ENCODE peak calls at places on chromosomes 5 and 9, in four cellular contexts. One of them, this sample, is unnamed.

GRCh38 chr9:2486988-2487387 is 134.6 kb upstream of the VLDLR start:
- DNase-seq in vagina: no peak
- DNase-seq in heart left ventricle: no peak
- DNase-seq in HCT116: no peak
- DNase-seq in this sample: no peak

GRCh38 chr5:79030663-79031480 is 38.6 kb downstream of the DMGDH start:
- DNase-seq in vagina: no peak
- DNase-seq in heart left ventricle: no peak
- DNase-seq in HCT116: no peak
- DNase-seq in this sample: no peak

GRCh38 chr9:133759946-133760345 is 21.8 kb upstream of the SARDH start:
- DNase-seq in vagina: no peak
- DNase-seq in heart left ventricle: no peak
- DNase-seq in HCT116: no peak
- DNase-seq in this sample: no peak

GRCh38 chr5:6766558-6767191 is 53.4 kb downstream of the TENT4A start:
- DNase-seq in vagina: no peak
- DNase-seq in heart left ventricle: peak
- DNase-seq in HCT116: peak
- DNase-seq in this sample: peak

GRCh38 chr9:21015122-21015815 is 16.2 kb downstream of the HACD4 start:
- DNase-seq in vagina: no peak
- DNase-seq in heart left ventricle: no peak
- DNase-seq in HCT116: no peak
- DNase-seq in this sample: no peak

GRCh38 chr9:134751630-134752029 is 110.0 kb downstream of the COL5A1 start:
- DNase-seq in vagina: no peak
- DNase-seq in heart left ventricle: no peak
- DNase-seq in HCT116: no peak
- DNase-seq in this sample: no peak

GRCh38 chr5:61623401-61624069 is 291.5 kb downstream of the ZSWIM6 start:
- DNase-seq in vagina: peak
- DNase-seq in heart left ventricle: no peak
- DNase-seq in HCT116: no peak
- DNase-seq in this sample: no peak

GRCh38 chr9:19120846-19121245 is 6.4 kb downstream of the PLIN2 start:
- DNase-seq in vagina: no peak
- DNase-seq in heart left ventricle: no peak
- DNase-seq in HCT116: no peak
- DNase-seq in this sample: no peak

GRCh38 chr5:132838516-132839282 is 8.3 kb upstream of the SHROOM1 start:
- DNase-seq in vagina: no peak
- DNase-seq in heart left ventricle: no peak
- DNase-seq in HCT116: no peak
- DNase-seq in this sample: no peak

GRCh38 chr5:135026645-135027317 is 7.2 kb downstream of the PITX1 start:
- DNase-seq in vagina: no peak
- DNase-seq in heart left ventricle: no peak
- DNase-seq in HCT116: no peak
- DNase-seq in this sample: no peak

GRCh38 chr5:135029468-135030122 is 4.4 kb downstream of the PITX1 start:
- DNase-seq in vagina: no peak
- DNase-seq in heart left ventricle: no peak
- DNase-seq in HCT116: no peak
- DNase-seq in this sample: no peak

GRCh38 chr5:135027318-135027698 is 6.7 kb downstream of the PITX1 start:
- DNase-seq in vagina: no peak
- DNase-seq in heart left ventricle: no peak
- DNase-seq in HCT116: no peak
- DNase-seq in this sample: no peak

GRCh38 chr5:135028791-135029467 is 5.1 kb downstream of the PITX1 start:
- DNase-seq in vagina: no peak
- DNase-seq in heart left ventricle: no peak
- DNase-seq in HCT116: no peak
- DNase-seq in this sample: no peak

GRCh38 chr5:135027699-135028615 is 6.1 kb downstream of the PITX1 start:
- DNase-seq in vagina: no peak
- DNase-seq in heart left ventricle: no peak
- DNase-seq in HCT116: no peak
- DNase-seq in this sample: no peak
- TF ChIP-seq CTCF in vagina: no peak
- TF ChIP-seq CTCF in heart left ventricle: no peak
- TF ChIP-seq CTCF in HCT116: no peak
- TF ChIP-seq CTCF in this sample: no peak

GRCh38 chr5:107502711-107503110 is 168.0 kb downstream of the EFNA5 start:
- DNase-seq in vagina: no peak
- DNase-seq in heart left ventricle: no peak
- DNase-seq in HCT116: no peak
- DNase-seq in this sample: no peak
- H3K4me3 ChIP-seq in vagina: no peak
- H3K4me3 ChIP-seq in heart left ventricle: no peak
- H3K4me3 ChIP-seq in HCT116: no peak
- H3K4me3 ChIP-seq in this sample: no peak

DNA sequence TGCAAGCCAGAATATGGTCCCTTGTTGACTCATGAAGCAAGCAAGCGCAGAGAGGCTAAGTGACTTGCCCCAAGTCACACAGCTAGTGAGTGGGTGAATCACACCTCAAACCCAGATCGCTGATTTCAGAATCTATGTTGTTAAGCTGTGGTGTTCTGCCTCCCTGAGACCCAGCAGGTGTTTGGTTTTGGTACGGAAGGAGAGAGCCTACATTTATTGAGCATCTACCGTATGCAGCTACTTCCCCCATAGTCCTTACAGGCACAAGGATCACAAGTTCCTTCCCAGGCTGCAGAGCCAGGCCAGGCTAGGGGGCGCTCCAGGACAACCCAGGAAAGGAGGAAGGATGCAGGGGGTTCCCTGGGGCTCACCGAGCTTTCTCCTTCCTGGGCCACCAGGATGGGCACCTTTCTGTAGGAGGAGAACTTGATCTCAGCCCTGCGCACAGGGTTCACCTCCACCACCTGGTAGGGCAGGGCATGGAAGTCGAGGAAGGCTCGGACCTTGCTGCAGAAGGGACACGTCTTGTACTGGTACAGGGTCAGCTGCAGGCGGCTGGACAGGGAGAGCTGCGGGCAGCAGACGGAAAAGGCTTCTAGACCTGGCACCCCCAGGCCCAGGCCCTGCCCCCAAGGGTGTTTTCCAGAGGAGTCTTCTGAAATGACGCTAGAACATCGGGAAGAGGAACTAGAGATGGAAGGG is 2.5 kb downstream of the PTGES2 start:
- DNase-seq in vagina: no peak
- DNase-seq in heart left ventricle: peak
- DNase-seq in HCT116: peak
- DNase-seq in this sample: peak
- TF ChIP-seq CTCF in vagina: no peak
- TF ChIP-seq CTCF in heart left ventricle: peak
- TF ChIP-seq CTCF in HCT116: peak
- TF ChIP-seq CTCF in this sample: peak

DNA sequence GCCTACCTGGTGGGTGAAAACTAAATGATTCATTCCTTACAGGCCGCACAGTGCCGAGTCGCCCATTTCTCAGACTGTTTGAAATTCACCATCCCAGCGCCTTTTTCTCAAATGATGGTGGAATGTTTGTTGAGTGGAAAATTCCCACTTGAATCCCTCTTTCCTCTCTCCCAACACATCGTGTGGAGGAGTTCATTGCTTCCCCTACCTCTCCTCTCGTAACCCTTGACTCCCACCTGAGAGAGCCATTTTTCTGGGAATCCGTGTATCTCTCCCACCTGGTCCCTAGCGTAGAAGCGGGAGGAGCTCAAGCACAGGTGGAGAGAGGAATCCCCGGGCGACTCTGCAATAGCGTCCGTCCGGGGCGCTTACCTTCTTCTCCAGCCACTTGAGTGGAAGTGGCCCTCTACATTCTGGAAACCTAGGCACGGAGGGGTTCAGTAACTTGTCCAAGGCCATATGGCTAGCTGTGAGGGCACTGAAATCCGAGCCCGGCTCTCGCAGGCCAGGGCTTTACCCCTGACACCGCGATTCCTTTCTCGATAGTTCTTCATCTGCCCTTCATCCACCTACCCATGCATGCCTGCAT is 661 bp downstream of the OSMR start:
- DNase-seq in vagina: no peak
- DNase-seq in heart left ventricle: no peak
- DNase-seq in HCT116: no peak
- DNase-seq in this sample: no peak
- H3K4me3 ChIP-seq in vagina: peak
- H3K4me3 ChIP-seq in heart left ventricle: peak
- H3K4me3 ChIP-seq in HCT116: peak
- H3K4me3 ChIP-seq in this sample: peak

DNA sequence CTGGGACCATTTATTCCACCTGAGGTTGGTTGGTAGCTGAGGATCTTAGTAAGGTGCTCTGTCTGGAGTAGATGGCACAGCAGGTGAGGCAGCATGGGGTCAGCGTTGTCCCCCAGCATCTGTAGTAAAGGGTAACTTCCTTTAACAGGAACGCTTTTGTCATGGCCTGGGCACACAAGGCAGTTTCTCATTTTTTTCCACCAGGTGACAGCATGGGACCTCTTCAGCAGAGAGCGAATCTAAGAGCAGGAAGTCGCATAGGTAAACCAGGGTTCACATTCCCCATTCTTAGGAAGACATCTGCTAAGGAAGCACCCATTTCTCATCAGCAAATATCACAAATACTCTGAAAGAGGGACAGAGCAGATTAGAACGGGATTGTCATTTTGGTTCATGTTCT is 56.5 kb downstream of the GPR107 start:
- DNase-seq in vagina: no peak
- DNase-seq in heart left ventricle: no peak
- DNase-seq in HCT116: no peak
- DNase-seq in this sample: no peak
- TF ChIP-seq CTCF in vagina: no peak
- TF ChIP-seq CTCF in heart left ventricle: no peak
- TF ChIP-seq CTCF in HCT116: peak
- TF ChIP-seq CTCF in this sample: peak

GRCh38 chr5:55851675-55851979 is 470 bp downstream of the IL31RA start:
- DNase-seq in vagina: no peak
- DNase-seq in heart left ventricle: no peak
- DNase-seq in HCT116: no peak
- DNase-seq in this sample: no peak
- H3K4me3 ChIP-seq in vagina: no peak
- H3K4me3 ChIP-seq in heart left ventricle: no peak
- H3K4me3 ChIP-seq in HCT116: peak
- H3K4me3 ChIP-seq in this sample: no peak

DNA sequence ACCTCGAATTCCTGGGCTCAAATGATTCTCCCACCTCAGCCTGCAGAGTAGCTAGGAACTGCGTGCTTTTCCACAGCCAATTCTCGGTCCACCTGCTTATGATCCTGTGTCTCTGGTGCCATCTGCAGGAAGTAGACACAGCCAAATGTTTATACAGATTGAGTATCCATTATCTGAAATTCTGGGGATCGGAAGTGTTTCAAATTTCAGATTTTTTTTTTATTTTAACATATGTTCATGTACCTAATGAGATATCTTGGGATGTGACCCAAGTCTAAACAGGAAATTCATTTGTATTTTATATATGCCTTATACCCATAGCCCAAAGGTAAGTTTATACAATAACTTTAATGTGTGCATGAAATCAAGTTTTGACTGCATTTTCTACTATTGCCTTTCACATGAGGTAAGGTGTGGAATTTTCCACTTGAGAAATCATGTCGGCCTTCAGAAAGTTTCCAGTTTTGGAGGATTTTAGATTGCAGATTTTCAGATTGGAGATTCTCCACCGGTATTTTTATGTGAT is 89.5 kb downstream of the ESM1 start:
- DNase-seq in vagina: no peak
- DNase-seq in heart left ventricle: no peak
- DNase-seq in HCT116: peak
- DNase-seq in this sample: peak
- TF ChIP-seq CTCF in vagina: no peak
- TF ChIP-seq CTCF in heart left ventricle: peak
- TF ChIP-seq CTCF in HCT116: peak
- TF ChIP-seq CTCF in this sample: peak